ENCODE peak calls at places on chromosomes 7 and 10, in five cellular contexts. One of them, this sample, is unnamed.

GRCh38 chr7:19869979-19870378 is 96.6 kb upstream of the TMEM196 start:
- DNase-seq in cardiac muscle cell: no peak
- DNase-seq in activated T-helper 1 cell treated with Interleukin-2 at 50 U/mL for 16 hours: no peak
- DNase-seq in heart right ventricle: no peak
- DNase-seq in NCI-H1436: no peak
- DNase-seq in this sample: no peak

GRCh38 chr7:106485031-106485551 is 175.9 kb downstream of the CCDC71L start:
- DNase-seq in cardiac muscle cell: no peak
- DNase-seq in activated T-helper 1 cell treated with Interleukin-2 at 50 U/mL for 16 hours: no peak
- DNase-seq in heart right ventricle: no peak
- DNase-seq in NCI-H1436: no peak
- DNase-seq in this sample: no peak

GRCh38 chr7:45136106-45137060 is 21.2 kb upstream of the RAMP3 start:
- DNase-seq in cardiac muscle cell: peak
- DNase-seq in activated T-helper 1 cell treated with Interleukin-2 at 50 U/mL for 16 hours: peak
- DNase-seq in heart right ventricle: peak
- DNase-seq in NCI-H1436: peak
- DNase-seq in this sample: no peak

GRCh38 chr10:77553966-77554365 is 83.6 kb downstream of the KCNMA1 start:
- DNase-seq in cardiac muscle cell: no peak
- DNase-seq in activated T-helper 1 cell treated with Interleukin-2 at 50 U/mL for 16 hours: no peak
- DNase-seq in heart right ventricle: no peak
- DNase-seq in NCI-H1436: no peak
- DNase-seq in this sample: no peak

GRCh38 chr7:20220293-20220755 is 3.1 kb upstream of the MACC1 start:
- DNase-seq in cardiac muscle cell: no peak
- DNase-seq in activated T-helper 1 cell treated with Interleukin-2 at 50 U/mL for 16 hours: no peak
- DNase-seq in heart right ventricle: no peak
- DNase-seq in NCI-H1436: no peak
- DNase-seq in this sample: no peak

GRCh38 chr10:114758331-114758730 is 63.2 kb upstream of the FHIP2A start:
- DNase-seq in cardiac muscle cell: no peak
- DNase-seq in activated T-helper 1 cell treated with Interleukin-2 at 50 U/mL for 16 hours: no peak
- DNase-seq in heart right ventricle: peak
- DNase-seq in NCI-H1436: no peak
- DNase-seq in this sample: no peak

GRCh38 chr7:101058355-101058754 is 26.9 kb upstream of the TRIM56 start:
- DNase-seq in cardiac muscle cell: peak
- DNase-seq in activated T-helper 1 cell treated with Interleukin-2 at 50 U/mL for 16 hours: peak
- DNase-seq in heart right ventricle: peak
- DNase-seq in NCI-H1436: no peak
- DNase-seq in this sample: peak

GRCh38 chr7:158416283-158416933 is 171.2 kb downstream of the PTPRN2 start:
- DNase-seq in cardiac muscle cell: no peak
- DNase-seq in activated T-helper 1 cell treated with Interleukin-2 at 50 U/mL for 16 hours: no peak
- DNase-seq in heart right ventricle: no peak
- DNase-seq in NCI-H1436: no peak
- DNase-seq in this sample: no peak

GRCh38 chr10:120428754-120429153 is 28.3 kb upstream of the PLPP4 start:
- DNase-seq in cardiac muscle cell: no peak
- DNase-seq in activated T-helper 1 cell treated with Interleukin-2 at 50 U/mL for 16 hours: no peak
- DNase-seq in heart right ventricle: no peak
- DNase-seq in NCI-H1436: no peak
- DNase-seq in this sample: no peak

GRCh38 chr10:132879408-132880147 is 62.8 kb downstream of the CFAP46 start:
- DNase-seq in cardiac muscle cell: no peak
- DNase-seq in activated T-helper 1 cell treated with Interleukin-2 at 50 U/mL for 16 hours: no peak
- DNase-seq in heart right ventricle: no peak
- DNase-seq in NCI-H1436: no peak
- DNase-seq in this sample: no peak

GRCh38 chr7:47153076-47153475 is 428.8 kb downstream of the TNS3 start:
- DNase-seq in cardiac muscle cell: peak
- DNase-seq in activated T-helper 1 cell treated with Interleukin-2 at 50 U/mL for 16 hours: no peak
- DNase-seq in heart right ventricle: peak
- DNase-seq in NCI-H1436: no peak
- DNase-seq in this sample: no peak

GRCh38 chr10:114221235-114221634 is 17.8 kb upstream of the VWA2 start:
- DNase-seq in cardiac muscle cell: no peak
- DNase-seq in activated T-helper 1 cell treated with Interleukin-2 at 50 U/mL for 16 hours: no peak
- DNase-seq in heart right ventricle: no peak
- DNase-seq in NCI-H1436: no peak
- DNase-seq in this sample: no peak

GRCh38 chr10:30445716-30446115 is 11.7 kb downstream of the MAP3K8 start:
- DNase-seq in cardiac muscle cell: peak
- DNase-seq in activated T-helper 1 cell treated with Interleukin-2 at 50 U/mL for 16 hours: no peak
- DNase-seq in heart right ventricle: no peak
- DNase-seq in NCI-H1436: no peak
- DNase-seq in this sample: no peak

GRCh38 chr10:47311193-47311899 is 10.9 kb upstream of the GDF2 start:
- DNase-seq in cardiac muscle cell: no peak
- DNase-seq in activated T-helper 1 cell treated with Interleukin-2 at 50 U/mL for 16 hours: peak
- DNase-seq in heart right ventricle: no peak
- DNase-seq in NCI-H1436: no peak
- DNase-seq in this sample: peak

GRCh38 chr10:51171946-51172345 is 97.7 kb downstream of the PRKG1 start:
- DNase-seq in cardiac muscle cell: no peak
- DNase-seq in activated T-helper 1 cell treated with Interleukin-2 at 50 U/mL for 16 hours: no peak
- DNase-seq in heart right ventricle: no peak
- DNase-seq in NCI-H1436: no peak
- DNase-seq in this sample: no peak

GRCh38 chr10:78552261-78552811 is 516.4 kb upstream of the ZMIZ1 start:
- DNase-seq in cardiac muscle cell: peak
- DNase-seq in activated T-helper 1 cell treated with Interleukin-2 at 50 U/mL for 16 hours: no peak
- DNase-seq in heart right ventricle: peak
- DNase-seq in NCI-H1436: no peak
- DNase-seq in this sample: no peak

GRCh38 chr10:8180348-8180747 is 125.9 kb downstream of the GATA3 start:
- DNase-seq in cardiac muscle cell: no peak
- DNase-seq in activated T-helper 1 cell treated with Interleukin-2 at 50 U/mL for 16 hours: no peak
- DNase-seq in heart right ventricle: no peak
- DNase-seq in NCI-H1436: no peak
- DNase-seq in this sample: no peak

This sample was measured in pancreas.